ENCODE peak calls at places on chromosome 14, in five cellular contexts. M is GM23338, N is OCI-LY7, Y is pancreas, L is nephron progenitor cell. W is an unnamed sample.

GRCh38 chr14:54502602-54503001 is 7.1 kb upstream of the CGRRF1 start:
- DNase-seq in M (no peak), N (no peak), Y (no peak), L (no peak), W (no peak)

GRCh38 chr14:90114554-90114953 is 52.8 kb downstream of the KCNK13 start:
- DNase-seq in M (no peak), N (no peak), Y (no peak), L (no peak), W (no peak)

GRCh38 chr14:61733972-61734371 is 28.2 kb upstream of the SNAPC1 start:
- DNase-seq in M (no peak), N (no peak), Y (no peak), L (no peak), W (no peak)

GRCh38 chr14:49549881-49550280 is 36.3 kb downstream of the RPS29 start:
- DNase-seq in M (peak; percentile 85), N (no peak), Y (no peak), L (no peak), W (peak; percentile 9)

GRCh38 chr14:55301722-55302121 is 30.5 kb downstream of the FBXO34 start:
- DNase-seq in M (no peak), N (no peak), Y (no peak), L (no peak), W (no peak)

GRCh38 chr14:54774824-54775223 is 127.8 kb downstream of the GCH1 start:
- DNase-seq in M (no peak), N (no peak), Y (no peak), L (no peak), W (no peak)

GRCh38 chr14:81516941-81517797 is 16.5 kb downstream of the SEL1L start:
- DNase-seq in M (peak; percentile 62), N (no peak), Y (peak; percentile 53), L (peak; percentile 44), W (peak; percentile 19)

GRCh38 chr14:100147181-100147631 is 12.2 kb downstream of the DEGS2 start:
- DNase-seq in M (no peak), N (peak; percentile 83), Y (no peak), L (no peak), W (no peak)

GRCh38 chr14:101721951-101722661 is 39.4 kb upstream of the PPP2R5C start:
- DNase-seq in M (peak; percentile 53), N (no peak), Y (no peak), L (no peak), W (peak; percentile 76)

GRCh38 chr14:98684486-98684885 is 587.5 kb downstream of the BCL11B start:
- DNase-seq in M (no peak), N (no peak), Y (no peak), L (no peak), W (no peak)

GRCh38 chr14:64467131-64467530 is 1.8 kb downstream of the AKAP5 start:
- DNase-seq in M (no peak), N (no peak), Y (no peak), L (no peak), W (no peak)

GRCh38 chr14:64463873-64464272 is 1.4 kb upstream of the AKAP5 start:
- DNase-seq in M (no peak), N (no peak), Y (no peak), L (no peak), W (no peak)

GRCh38 chr14:64465208-64465821 is at the start of gene AKAP5:
- DNase-seq in M (peak; percentile 91), N (peak; percentile 60), Y (peak; percentile 71), L (peak; percentile 92), W (no peak)

GRCh38 chr14:64464695-64465094 is 604 bp upstream of the AKAP5 start:
- DNase-seq in M (peak; percentile 54), N (no peak), Y (no peak), L (no peak), W (no peak)

GRCh38 chr14:64465856-64466554 is 706 bp downstream of the AKAP5 start:
- DNase-seq in M (peak; percentile 90), N (no peak), Y (no peak), L (peak; percentile 35), W (no peak)
- TF ChIP-seq CTCF in M (peak; percentile 14), N (no peak), Y (no peak), L (no peak), W (peak; percentile 56)

GRCh38 chr14:91354979-91355685 is 62.5 kb downstream of the CCDC88C start:
- DNase-seq in M (peak; percentile 82), N (peak; percentile 78), Y (no peak), L (peak; percentile 51), W (no peak)
- TF ChIP-seq CTCF in M (peak; percentile 83), N (peak; percentile 83), Y (no peak), L (peak; percentile 51), W (peak; percentile 16)

GRCh38 chr14:67359775-67360468 is at the start of the genes ATP6V1D and EIF2S1:
- DNase-seq in M (peak; percentile 99), N (peak; percentile 99), Y (peak; percentile 100), L (peak; percentile 99), W (peak; percentile 97)
- TF ChIP-seq CTCF in M (peak; percentile 80), N (peak; percentile 100), Y (peak; percentile 96), L (peak; percentile 94), W (peak; percentile 95)

GRCh38 chr14:59632381-59632780 is 55.8 kb upstream of the CCDC175 start:
- DNase-seq in M (peak; percentile 73), N (peak; percentile 15), Y (no peak), L (peak; percentile 53), W (no peak)

GRCh38 chr14:59630281-59630963 is 53.8 kb upstream of the CCDC175 start:
- DNase-seq in M (peak; percentile 76), N (no peak), Y (no peak), L (peak; percentile 66), W (no peak)

GRCh38 chr14:59629384-59630158 is 53.0 kb upstream of the CCDC175 start:
- DNase-seq in M (peak; percentile 24), N (no peak), Y (no peak), L (no peak), W (no peak)

GRCh38 chr14:59634617-59635016 is 58.0 kb upstream of the CCDC175 start:
- DNase-seq in M (no peak), N (no peak), Y (no peak), L (no peak), W (no peak)

DNA sequence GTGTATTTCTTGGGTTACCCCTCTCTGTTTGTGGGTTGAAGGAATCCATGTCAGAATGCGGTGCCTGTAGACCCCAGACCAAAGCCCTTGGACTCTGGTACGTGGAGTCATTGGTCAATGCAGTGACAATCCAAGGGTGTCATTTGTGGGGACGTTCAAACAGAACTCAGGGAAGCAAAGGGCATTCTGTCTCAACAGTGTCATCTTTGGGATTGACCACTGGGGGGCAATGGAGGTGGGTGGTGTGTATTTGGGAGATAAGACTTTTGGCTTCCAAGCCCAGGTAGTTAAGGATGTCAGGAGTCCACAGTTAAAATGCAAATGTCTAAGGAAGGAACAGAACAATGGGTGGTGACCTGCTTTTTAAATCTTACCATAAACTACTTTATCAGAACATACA is 54.6 kb upstream of the CCDC175 start:
- DNase-seq in M (peak; percentile 81), N (peak; percentile 2), Y (no peak), L (peak; percentile 16), W (no peak)
- TF ChIP-seq CTCF in M (peak; percentile 74), N (peak; percentile 57), Y (no peak), L (peak; percentile 32), W (peak; percentile 23)

GRCh38 chr14:73026845-73027542 is at the start of gene ZFYVE1:
- DNase-seq in M (peak; percentile 100), N (peak; percentile 97), Y (peak; percentile 98), L (peak; percentile 91), W (peak; percentile 98)
- TF ChIP-seq CTCF in M (no peak), N (no peak), Y (no peak), L (no peak), W (no peak)

GRCh38 chr14:20722016-20722415 is 23.7 kb upstream of the EDDM3A start:
- DNase-seq in M (no peak), N (no peak), Y (no peak), L (no peak), W (no peak)
- TF ChIP-seq CTCF in M (no peak), N (no peak), Y (no peak), L (no peak), W (no peak)

DNA sequence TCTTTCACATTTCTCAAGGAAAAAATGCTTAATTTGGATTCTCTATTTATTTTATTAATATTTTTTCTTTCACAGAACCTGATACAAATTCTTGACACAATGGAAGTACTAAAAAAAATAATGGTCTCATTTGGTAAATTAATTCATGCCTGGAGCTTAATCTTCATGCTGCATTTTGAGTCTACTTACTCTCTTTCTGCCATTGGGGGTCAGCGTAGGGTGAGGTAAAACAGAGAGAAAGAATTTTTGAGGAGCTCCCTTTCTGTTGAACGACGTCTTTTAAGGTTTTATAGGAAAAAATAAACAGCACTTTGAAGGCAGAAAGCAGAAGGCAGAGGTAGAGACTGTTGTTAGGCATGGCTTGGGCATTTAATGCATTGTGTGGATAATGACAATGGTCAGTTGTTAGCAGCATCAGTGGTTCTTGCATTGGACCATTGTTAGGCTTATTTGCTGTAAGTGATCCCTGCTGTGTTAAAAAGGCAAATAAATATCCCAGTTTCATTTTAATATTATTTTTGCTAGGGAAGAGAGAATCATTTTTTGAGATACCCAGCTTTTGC is 557.2 kb upstream of the STXBP6 start:
- DNase-seq in M (peak; percentile 45), N (no peak), Y (no peak), L (no peak), W (no peak)
- TF ChIP-seq CTCF in M (peak; percentile 24), N (no peak), Y (no peak), L (no peak), W (no peak)

GRCh38 chr14:22227084-22227483 is 361.9 kb downstream of the DAD1 start:
- DNase-seq in M (no peak), N (no peak), Y (no peak), L (no peak), W (no peak)
- TF ChIP-seq CTCF in M (no peak), N (no peak), Y (no peak), L (no peak), W (no peak)

W was measured in BJ.